ENCODE peak calls at places on chromosomes 16 and 17, in five cellular contexts. M, Z, H, F and A are unnamed samples.

GRCh38 chr17:3880983-3881382 is 11.9 kb downstream of the CAMKK1 start:
- DNase-seq in M (no peak), Z (no peak), H (no peak), F (no peak), A (no peak)

GRCh38 chr17:20922128-20922670 is 120.6 kb downstream of the USP22 start:
- DNase-seq in M (no peak), Z (no peak), H (no peak), F (no peak), A (no peak)

GRCh38 chr16:30637952-30638351 is 12.8 kb upstream of the PRR14 start:
- DNase-seq in M (no peak), Z (peak; percentile 48), H (no peak), F (no peak), A (no peak)

GRCh38 chr17:79652999-79653643 is 42.3 kb upstream of the RBFOX3 start:
- DNase-seq in M (no peak), Z (no peak), H (no peak), F (no peak), A (no peak)

GRCh38 chr16:87671221-87671620 is 68.9 kb downstream of the JPH3 start:
- DNase-seq in M (no peak), Z (no peak), H (no peak), F (no peak), A (no peak)

GRCh38 chr16:31441956-31442355 is 633 bp downstream of the ZNF843 start:
- DNase-seq in M (peak; percentile 52), Z (no peak), H (no peak), F (no peak), A (no peak)

GRCh38 chr17:6753565-6753964 is 2.3 kb upstream of the XAF1 start:
- DNase-seq in M (no peak), Z (no peak), H (no peak), F (no peak), A (no peak)

GRCh38 chr17:16940116-16940881 is 31.6 kb downstream of the TNFRSF13B start:
- DNase-seq in M (no peak), Z (no peak), H (no peak), F (no peak), A (no peak)

GRCh38 chr17:3635474-3636153 is 436 bp downstream of the SHPK start:
- DNase-seq in M (no peak), Z (peak; percentile 20), H (no peak), F (no peak), A (no peak)

GRCh38 chr17:788551-788950 is 6.4 kb downstream of the MRM3 start:
- DNase-seq in M (no peak), Z (no peak), H (no peak), F (no peak), A (no peak)

GRCh38 chr17:57523926-57524634 is 221.0 kb downstream of the CCDC182 start:
- DNase-seq in M (peak; percentile 92), Z (no peak), H (no peak), F (no peak), A (no peak)

GRCh38 chr16:84266451-84266850 is 26.6 kb upstream of the KCNG4 start:
- DNase-seq in M (no peak), Z (peak; percentile 19), H (no peak), F (no peak), A (no peak)

GRCh38 chr17:69388791-69389442 is 25.6 kb upstream of the MAP2K6 start:
- DNase-seq in M (no peak), Z (no peak), H (no peak), F (no peak), A (no peak)

GRCh38 chr17:17124341-17124740 is 81.8 kb downstream of the PLD6 start:
- DNase-seq in M (no peak), Z (no peak), H (no peak), F (no peak), A (no peak)

GRCh38 chr17:4565209-4566141 is 5.1 kb upstream of the GGT6 start:
- DNase-seq in M (peak; percentile 78), Z (peak; percentile 72), H (peak; percentile 30), F (no peak), A (peak; percentile 12)

GRCh38 chr17:49132317-49132698 is 261 bp upstream of the B4GALNT2 start:
- DNase-seq in M (no peak), Z (no peak), H (no peak), F (no peak), A (no peak)

GRCh38 chr17:60519795-60520194 is 6.2 kb downstream of the APPBP2 start:
- DNase-seq in M (no peak), Z (no peak), H (no peak), F (no peak), A (no peak)

GRCh38 chr16:69143116-69143515 is 10.7 kb downstream of the UTP4 start:
- DNase-seq in M (no peak), Z (no peak), H (no peak), F (no peak), A (no peak)

GRCh38 chr17:49190932-49191331 is 19.4 kb downstream of the GNGT2 start:
- DNase-seq in M (no peak), Z (no peak), H (no peak), F (no peak), A (no peak)

GRCh38 chr16:75340715-75341500 is 89.5 kb upstream of the BCAR1 start:
- DNase-seq in M (no peak), Z (no peak), H (no peak), F (no peak), A (no peak)

GRCh38 chr17:65143899-65144590 is 6.9 kb downstream of the RGS9 start:
- DNase-seq in M (no peak), Z (no peak), H (no peak), F (no peak), A (no peak)

GRCh38 chr16:78004501-78004900 is 17.8 kb upstream of the CLEC3A start:
- DNase-seq in M (no peak), Z (no peak), H (no peak), F (no peak), A (no peak)

GRCh38 chr16:55660776-55661175 is 5.0 kb downstream of the SLC6A2 start:
- DNase-seq in M (no peak), Z (no peak), H (no peak), F (no peak), A (no peak)

GRCh38 chr16:4309833-4310266 is 6.0 kb upstream of the GLIS2 start:
- DNase-seq in M (peak; percentile 60), Z (peak; percentile 64), H (peak; percentile 35), F (no peak), A (no peak)

GRCh38 chr16:80594756-80595155 is 54.0 kb downstream of the DYNLRB2 start:
- DNase-seq in M (no peak), Z (no peak), H (no peak), F (no peak), A (no peak)

GRCh38 chr17:71203953-71204352 is 916.9 kb upstream of the SOX9 start:
- DNase-seq in M (no peak), Z (no peak), H (no peak), F (no peak), A (no peak)

GRCh38 chr16:12186774-12187335 is 210.3 kb downstream of the SNX29 start:
- DNase-seq in M (no peak), Z (no peak), H (no peak), F (no peak), A (no peak)